ENCODE peak calls at places on chromosomes 1 and 21, in seven cellular contexts. A is HCT116, C is K562, I is NT2/D1, S is HepG2, X is H1, B is GM12878. O is an unnamed sample.

GRCh38 chr21:43907751-43908150 is 42.7 kb downstream of the AGPAT3 start:
- DNase-seq in B (no peak), I (no peak), A (no peak), X (no peak), C (no peak), S (no peak), O (no peak)

GRCh38 chr1:39653546-39654031 is 14.1 kb upstream of the HEYL start:
- DNase-seq in A (peak; percentile 71), C (peak; percentile 87), B (peak; percentile 23), S (peak; percentile 44), I (peak; percentile 55), X (peak; percentile 77), O (peak; percentile 64)

GRCh38 chr1:55015731-55016620 is 17.2 kb downstream of the BSND start:
- DNase-seq in B (no peak), X (no peak), I (no peak), S (no peak), C (no peak), A (no peak), O (no peak)

GRCh38 chr1:101262601-101263348 is 26.0 kb downstream of the S1PR1 start:
- DNase-seq in S (no peak), B (no peak), A (no peak), I (peak; percentile 33), C (peak; percentile 37), X (no peak), O (no peak)

GRCh38 chr1:243345205-243345604 is 89.4 kb downstream of the SDCCAG8 start:
- DNase-seq in B (no peak), S (no peak), I (no peak), C (no peak), X (no peak), A (no peak), O (no peak)

GRCh38 chr1:147541672-147542548 is 609 bp downstream of the BCL9 start:
- DNase-seq in S (no peak), B (no peak), A (no peak), I (peak; percentile 51), X (peak; percentile 73), C (no peak), O (peak; percentile 58)

GRCh38 chr1:34164510-34165381 is at the start of gene CSMD2:
- DNase-seq in A (no peak), I (no peak), S (no peak), B (no peak), C (no peak), X (peak; percentile 86), O (peak; percentile 83)

GRCh38 chr1:206923009-206923960 is 1.5 kb upstream of the FCMR start:
- DNase-seq in A (no peak), X (no peak), C (no peak), S (no peak), B (peak; percentile 81), I (no peak), O (no peak)

GRCh38 chr1:116377564-116378529 is 4.8 kb downstream of the ATP1A1 start:
- DNase-seq in I (no peak), A (no peak), X (no peak), C (peak; percentile 50), S (peak; percentile 79), B (peak; percentile 96), O (peak; percentile 38)

GRCh38 chr21:38487906-38488639 is 10.2 kb downstream of the ERG start:
- DNase-seq in C (no peak), B (no peak), X (no peak), S (no peak), I (no peak), A (no peak), O (no peak)

GRCh38 chr21:34280389-34280795 is 83.4 kb upstream of the KCNE2 start:
- DNase-seq in X (no peak), S (no peak), B (no peak), I (no peak), C (peak; percentile 4), A (no peak), O (no peak)

GRCh38 chr1:28456078-28456477 is 49.8 kb upstream of the RCC1 start:
- DNase-seq in S (no peak), X (no peak), I (no peak), A (no peak), C (peak; percentile 26), B (no peak), O (no peak)

GRCh38 chr1:153866045-153866850 is 56.5 kb downstream of the GATAD2B start:
- DNase-seq in I (no peak), B (no peak), A (no peak), S (no peak), C (no peak), X (no peak), O (peak; percentile 57)

GRCh38 chr1:47758341-47759237 is 238.6 kb downstream of the TRABD2B start:
- DNase-seq in I (no peak), X (peak; percentile 37), S (no peak), C (no peak), B (no peak), A (no peak), O (no peak)

GRCh38 chr1:54283997-54284385 is 84.0 kb downstream of the MRPL37 start:
- DNase-seq in I (no peak), S (no peak), X (no peak), C (no peak), A (no peak), B (no peak), O (no peak)

GRCh38 chr1:178500091-178500770 is 3.5 kb upstream of the CLEC20A start:
- DNase-seq in B (no peak), A (no peak), X (no peak), C (no peak), S (no peak), I (no peak), O (no peak)

GRCh38 chr1:247326601-247327135 is 5.0 kb downstream of the ZNF496 start:
- DNase-seq in S (no peak), A (no peak), I (no peak), C (no peak), B (no peak), X (no peak), O (no peak)

GRCh38 chr1:230568008-230568407 is 74.3 kb upstream of the COG2 start:
- DNase-seq in C (peak; percentile 24), X (peak; percentile 46), B (no peak), I (peak; percentile 23), A (peak; percentile 13), S (peak; percentile 24), O (no peak)

GRCh38 chr1:117631761-117632160 is 25.9 kb downstream of the TENT5C start:
- DNase-seq in A (no peak), I (no peak), S (no peak), X (no peak), C (no peak), B (no peak), O (no peak)

GRCh38 chr1:112522621-112523020 is 13.9 kb downstream of the WNT2B start:
- DNase-seq in I (peak; percentile 66), X (no peak), B (no peak), C (no peak), A (no peak), S (no peak), O (no peak)

GRCh38 chr1:22217811-22218460 is 75.0 kb upstream of the WNT4 start:
- DNase-seq in B (no peak), X (no peak), I (no peak), A (no peak), C (no peak), S (no peak), O (no peak)

GRCh38 chr1:54506594-54506993 is 41.4 kb upstream of the ACOT11 start:
- DNase-seq in B (no peak), I (no peak), X (no peak), S (no peak), A (no peak), C (no peak), O (no peak)

GRCh38 chr1:26598890-26599289 is 69.3 kb downstream of the RPS6KA1 start:
- DNase-seq in I (no peak), X (no peak), C (no peak), B (no peak), A (no peak), S (no peak), O (no peak)

GRCh38 chr1:73998348-73998959 is 199.5 kb downstream of the LRRIQ3 start:
- DNase-seq in C (peak; percentile 6), X (no peak), S (peak; percentile 17), I (peak; percentile 51), B (peak; percentile 1), A (peak; percentile 8), O (peak; percentile 18)

GRCh38 chr1:118304722-118305344 is 119.8 kb upstream of the SPAG17 start:
- DNase-seq in C (no peak), A (no peak), B (no peak), S (no peak), X (no peak), I (no peak), O (peak; percentile 2)

GRCh38 chr21:35812679-35813078 is 247.6 kb downstream of the SETD4 start:
- DNase-seq in X (no peak), B (no peak), I (no peak), A (no peak), C (no peak), S (no peak), O (no peak)
- TF ChIP-seq YY1 in X (no peak), B (no peak), I (no peak), A (no peak), C (no peak), S (no peak), O (no peak)

DNA sequence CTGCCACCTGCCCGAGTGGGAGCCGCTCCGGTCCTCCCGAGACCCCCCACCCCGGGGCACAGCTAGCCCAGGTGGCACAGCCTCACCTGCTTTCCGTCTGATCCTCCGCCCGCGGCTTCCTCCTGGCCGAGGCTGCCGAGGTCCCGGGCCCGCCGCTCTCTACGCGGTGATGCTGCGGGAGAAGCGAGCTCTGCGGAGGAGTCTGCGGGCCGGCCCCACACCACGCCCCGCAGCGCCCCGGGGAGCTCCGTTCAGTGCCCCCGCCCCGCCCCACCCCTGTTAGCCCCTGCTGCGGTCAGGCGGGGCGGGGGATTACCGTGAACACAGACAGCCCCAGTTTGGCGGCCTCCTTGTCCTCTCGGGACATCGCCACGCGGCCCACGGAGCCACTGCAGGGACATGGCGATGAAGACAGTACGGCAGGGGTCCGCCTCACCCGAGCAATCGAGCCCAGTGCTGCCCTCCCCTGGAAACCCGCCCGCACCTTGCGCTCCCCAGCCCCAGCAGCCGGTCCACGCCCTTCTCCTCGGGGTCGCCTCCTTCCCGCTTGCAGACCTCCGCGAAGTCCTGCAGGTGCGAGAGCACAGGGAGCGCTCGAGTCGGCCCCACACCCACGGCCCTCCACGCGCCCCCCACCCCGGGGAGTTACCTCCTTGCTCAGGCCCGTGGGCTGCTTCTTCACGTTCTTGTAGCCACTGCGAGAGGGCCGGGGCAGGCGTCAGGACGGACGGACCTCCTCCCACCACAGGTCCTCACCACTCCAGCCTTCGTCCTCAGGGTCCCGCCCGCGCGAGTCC is 933 bp downstream of the C1orf35 start:
- DNase-seq in B (no peak), C (peak; percentile 84), I (no peak), X (peak; percentile 66), S (no peak), A (no peak), O (peak; percentile 86)
- TF ChIP-seq YY1 in B (no peak), C (no peak), I (no peak), X (no peak), S (peak; percentile 46), A (no peak), O (no peak)

GRCh38 chr1:91124989-91125417 is 103.2 kb upstream of the ZNF644 start:
- DNase-seq in I (no peak), S (no peak), C (no peak), A (no peak), B (no peak), X (no peak), O (no peak)
- TF ChIP-seq YY1 in I (no peak), S (no peak), C (no peak), A (no peak), B (no peak), X (no peak), O (no peak)

DNA sequence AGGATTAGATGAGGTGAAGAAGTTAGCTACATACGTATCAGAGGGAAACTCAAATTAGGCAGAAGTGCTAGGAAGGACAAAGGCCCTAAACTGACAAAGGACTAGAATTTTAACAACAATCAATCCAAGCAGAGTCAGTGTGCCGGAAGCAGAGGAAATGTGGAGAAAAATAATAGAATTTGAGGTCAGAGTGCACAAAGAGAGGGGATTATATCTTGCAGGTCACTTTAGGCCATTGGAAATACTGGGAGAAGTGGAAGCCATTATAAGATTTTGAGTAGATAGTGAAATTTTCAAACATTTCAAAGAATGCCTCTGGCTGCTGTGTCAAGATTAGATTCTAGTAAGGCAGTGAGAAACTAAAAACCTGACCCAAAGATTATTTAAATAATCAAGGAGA is 889.2 kb upstream of the NCAM2 start:
- DNase-seq in I (no peak), A (no peak), B (no peak), X (no peak), C (no peak), S (no peak), O (no peak)
- TF ChIP-seq YY1 in I (no peak), A (no peak), B (no peak), X (no peak), C (no peak), S (no peak), O (no peak)

O was measured in SK-N-SH.